ENCODE peak calls at places on chromosomes 16 and 17, in ten cellular contexts. E is GM12878, M is suprapubic skin, R is stomach, L is breast epithelium, U is SK-N-SH, N is GM23338, I is Panc1, B is HL-60, W is spleen. Q is an unnamed sample.

GRCh38 chr17:27601069-27601974 is 29.7 kb upstream of the LGALS9 start:
- DNase-seq in M (peak; percentile 88), I (peak; percentile 53), U (peak; percentile 77), L (peak; percentile 82), E (peak; percentile 51), B (peak; percentile 76), W (peak; percentile 88), N (peak; percentile 90), R (peak; percentile 89), Q (peak; percentile 80)

GRCh38 chr16:71923941-71924690 is 28.8 kb downstream of the IST1 start:
- DNase-seq in I (no peak), U (no peak), B (no peak), R (no peak), N (no peak), W (no peak), E (no peak), M (no peak), L (no peak), Q (no peak)

GRCh38 chr16:88464447-88465318 is 11.6 kb downstream of the ZFPM1 start:
- DNase-seq in L (no peak), I (no peak), R (no peak), W (no peak), B (peak; percentile 55), E (no peak), N (no peak), M (no peak), U (peak; percentile 90), Q (no peak)

GRCh38 chr17:7951143-7951792 is 19.3 kb downstream of the CNTROB start:
- DNase-seq in L (no peak), R (no peak), W (no peak), U (no peak), I (no peak), B (no peak), N (no peak), M (no peak), E (peak; percentile 45), Q (no peak)

GRCh38 chr17:77054926-77055325 is 85.8 kb upstream of the SEC14L1 start:
- DNase-seq in U (peak; percentile 87), M (no peak), I (no peak), R (no peak), L (no peak), B (no peak), E (no peak), W (no peak), N (no peak), Q (no peak)

GRCh38 chr17:78731904-78732303 is 50.2 kb downstream of the CYTH1 start:
- DNase-seq in W (no peak), L (no peak), I (no peak), N (no peak), U (no peak), M (no peak), B (no peak), E (no peak), R (no peak), Q (no peak)

GRCh38 chr17:49438439-49438861 is 23.8 kb upstream of the PHB1 start:
- DNase-seq in W (no peak), U (no peak), R (no peak), M (peak; percentile 76), I (no peak), N (peak; percentile 32), E (no peak), L (peak; percentile 43), B (no peak), Q (no peak)

GRCh38 chr17:5123343-5124124 is 7.7 kb downstream of the USP6 start:
- DNase-seq in I (no peak), N (no peak), M (peak; percentile 59), R (peak; percentile 20), W (peak; percentile 58), B (no peak), U (no peak), E (no peak), L (no peak), Q (no peak)

GRCh38 chr17:55607736-55608341 is 96.6 kb upstream of the SMIM36 start:
- DNase-seq in R (peak; percentile 67), N (no peak), M (no peak), E (no peak), U (no peak), L (peak; percentile 65), I (no peak), B (no peak), W (no peak), Q (peak; percentile 96)

GRCh38 chr16:77833906-77834599 is 45.7 kb downstream of the VAT1L start:
- DNase-seq in M (no peak), N (peak; percentile 75), E (no peak), W (no peak), B (no peak), U (no peak), R (no peak), L (no peak), I (no peak), Q (no peak)

GRCh38 chr16:5467552-5467951 is 370.0 kb upstream of the EEF2KMT start:
- DNase-seq in R (no peak), M (no peak), W (no peak), L (no peak), N (no peak), U (no peak), B (no peak), E (no peak), I (no peak), Q (no peak)

GRCh38 chr16:69906838-69907301 is 44.3 kb upstream of the CLEC18A start:
- DNase-seq in M (no peak), W (no peak), B (no peak), L (no peak), I (no peak), R (no peak), U (no peak), N (no peak), E (no peak), Q (no peak)

GRCh38 chr16:71723537-71724319 is 773 bp downstream of the PHLPP2 start:
- DNase-seq in B (peak; percentile 40), N (peak; percentile 85), R (peak; percentile 85), U (peak; percentile 97), W (peak; percentile 94), M (peak; percentile 81), E (no peak), I (no peak), L (peak; percentile 62), Q (peak; percentile 70)

GRCh38 chr17:19533718-19534561 is at the start of gene SLC47A1:
- DNase-seq in I (no peak), B (no peak), U (peak; percentile 88), W (peak; percentile 80), M (no peak), L (no peak), E (no peak), R (no peak), N (peak; percentile 60), Q (no peak)

GRCh38 chr17:27233059-27233458 is 60.9 kb upstream of the WSB1 start:
- DNase-seq in L (no peak), E (no peak), W (no peak), B (no peak), I (no peak), M (no peak), R (no peak), N (no peak), U (no peak), Q (no peak)

GRCh38 chr16:64751906-64752305 is 370.0 kb downstream of the CDH11 start:
- DNase-seq in E (no peak), N (no peak), I (no peak), L (no peak), U (no peak), R (no peak), M (no peak), B (no peak), W (no peak), Q (no peak)

DNA sequence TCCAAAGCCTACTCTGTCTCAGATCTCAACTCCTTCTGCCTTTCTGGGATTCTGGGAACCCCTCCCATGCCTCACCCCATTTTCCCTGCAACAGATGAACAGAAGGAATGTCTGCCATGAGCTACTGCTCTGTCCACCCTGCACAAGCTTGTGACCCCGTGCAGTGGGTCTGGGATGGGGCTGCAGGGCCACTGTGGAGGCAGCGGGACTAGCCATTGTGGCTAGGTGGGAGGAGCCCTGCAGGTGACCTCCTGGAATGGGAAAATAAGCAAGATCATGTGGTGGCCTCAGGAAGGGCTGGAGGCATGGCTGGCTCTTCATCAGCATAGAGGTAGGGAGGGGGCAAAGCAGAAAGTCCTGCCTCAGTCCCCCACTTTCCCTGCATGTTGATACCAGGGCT is 13.7 kb downstream of the PDP2 start:
- DNase-seq in I (no peak), E (no peak), L (no peak), W (no peak), N (no peak), M (no peak), B (no peak), U (no peak), R (no peak), Q (no peak)
- H3K4me3 ChIP-seq in I (no peak overlapping the region), E (no peak overlapping the region), L (no peak overlapping the region), W (no peak overlapping the region), N (no peak overlapping the region), M (no peak overlapping the region), B (no peak overlapping the region), U (no peak overlapping the region), R (no peak overlapping the region), Q (no peak overlapping the region)

DNA sequence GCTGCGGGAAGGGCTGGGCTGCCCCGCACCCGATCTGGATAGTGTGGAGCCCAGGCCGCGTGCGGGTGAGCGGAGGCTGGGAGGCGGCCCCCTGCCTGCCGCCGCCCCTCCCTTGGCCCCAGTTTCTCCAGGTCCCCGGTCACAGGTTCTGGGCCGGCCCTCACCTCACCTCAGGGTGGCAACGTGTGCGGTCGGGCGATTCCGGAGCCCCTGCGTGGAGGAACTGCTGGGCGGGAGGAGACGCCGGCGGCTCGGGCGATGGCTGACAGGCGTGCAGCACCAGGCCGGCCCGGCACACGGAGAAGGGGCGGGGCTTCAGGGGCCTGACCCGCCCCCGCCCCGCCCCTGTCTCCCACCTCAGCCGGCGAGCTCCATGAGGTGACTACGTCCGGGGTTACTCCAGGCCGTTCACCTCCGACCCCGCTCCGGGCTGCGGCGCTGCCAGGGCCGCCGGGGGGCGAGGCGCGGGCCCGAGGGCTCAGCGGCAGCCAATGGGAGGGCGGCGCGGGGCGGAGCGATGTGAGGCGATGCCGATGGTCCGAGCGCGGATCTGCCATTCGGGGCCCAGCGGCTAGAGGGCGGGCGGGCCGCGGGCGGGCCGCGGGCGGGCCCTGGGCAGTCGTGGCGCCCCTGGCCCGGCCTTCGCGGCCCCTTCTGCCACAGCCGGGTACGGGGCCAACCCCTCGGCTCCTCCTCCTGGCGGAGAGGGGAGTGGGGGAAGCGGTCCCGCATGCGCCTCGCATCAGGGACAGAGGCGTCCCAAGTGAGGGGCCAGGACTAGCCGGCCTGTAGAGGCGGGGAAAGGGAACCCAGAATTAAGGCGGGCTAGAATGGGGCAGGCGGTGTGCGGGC is 16.7 kb upstream of the C17orf78 start:
- DNase-seq in E (peak; percentile 80), W (peak; percentile 98), L (peak; percentile 80), M (peak; percentile 92), B (peak; percentile 88), I (peak; percentile 59), N (peak; percentile 98), R (peak; percentile 95), U (peak; percentile 95), Q (peak; percentile 87)
- TF ChIP-seq POLR2AphosphoS5 in E (peak; percentile 38), W (peak; percentile 86), L (no peak), M (no peak), B (peak; percentile 38), I (no peak), N (peak; percentile 71), R (peak; percentile 63), U (peak; percentile 37), Q (no peak)

GRCh38 chr17:43831633-43832032 is 1.3 kb downstream of the MPP3 start:
- DNase-seq in L (no peak), E (no peak), I (no peak), B (no peak), M (no peak), U (no peak), R (no peak), W (peak; percentile 56), N (no peak), Q (no peak)
- H3K4me3 ChIP-seq in L (peak overlapping the region; percentile 90), E (no peak overlapping the region), I (no peak overlapping the region), B (no peak overlapping the region), M (peak overlapping the region; percentile 73), U (no peak overlapping the region), R (no peak overlapping the region), W (peak overlapping the region; percentile 59), N (peak overlapping the region; percentile 88), Q (no peak overlapping the region)

GRCh38 chr16:53131363-53132071 is 76.7 kb downstream of the CHD9 start:
- DNase-seq in B (peak; percentile 55), I (no peak), U (peak; percentile 88), E (no peak), W (peak; percentile 92), R (peak; percentile 72), N (peak; percentile 53), L (peak; percentile 68), M (peak; percentile 87), Q (peak; percentile 46)
- TF ChIP-seq POLR2AphosphoS5 in B (no peak), I (no peak), U (no peak), E (peak; percentile 18), W (peak; percentile 82), R (no peak), N (no peak), L (peak; percentile 49), M (no peak), Q (peak; percentile 15)

Q was measured in prostate gland.